ENCODE peak calls at places on chromosome 19, in five cellular contexts. C is suprapubic skin, Y is IMR-90, T is stomach, F is A549. K is an unnamed sample. For H3K4me1, the result is how much of the 10 kb centered on the place peaks cover.

GRCh38 chr19:32666084-32666483 is 8.9 kb downstream of the ANKRD27 start:
- DNase-seq in T (no peak), F (no peak), C (no peak), Y (no peak), K (no peak)

GRCh38 chr19:41879080-41879479 is 2.0 kb downstream of the CD79A start:
- DNase-seq in F (no peak), Y (no peak), C (no peak), T (no peak), K (no peak)

GRCh38 chr19:54211214-54211613 is 10.6 kb downstream of the RPS9 start:
- DNase-seq in Y (no peak), T (no peak), C (peak), F (no peak), K (no peak)

GRCh38 chr19:33295621-33296472 is 6.5 kb downstream of the CEBPA start:
- DNase-seq in T (no peak), C (peak), Y (no peak), F (no peak), K (no peak)

GRCh38 chr19:53868091-53868891 is 608 bp downstream of the MYADM start:
- DNase-seq in C (peak), F (peak), Y (peak), T (peak), K (peak)

GRCh38 chr19:49421039-49421877 is 2.0 kb downstream of the PTH2 start:
- DNase-seq in Y (peak), C (no peak), F (no peak), T (peak), K (peak)

GRCh38 chr19:34687348-34687747 is 9.9 kb downstream of the ZNF302 start:
- DNase-seq in C (no peak), T (no peak), F (no peak), Y (no peak), K (peak)

GRCh38 chr19:56838930-56839664 is 1.4 kb downstream of the PEG3 start:
- DNase-seq in F (peak), Y (no peak), C (peak), T (peak), K (peak)

GRCh38 chr19:3670258-3670795 is 29.9 kb downstream of the PIP5K1C start:
- DNase-seq in T (peak), C (peak), Y (peak), F (peak), K (peak)

GRCh38 chr19:3471954-3472655 is 8.2 kb downstream of the SMIM24 start:
- DNase-seq in T (peak), F (no peak), Y (no peak), C (no peak), K (no peak)

DNA sequence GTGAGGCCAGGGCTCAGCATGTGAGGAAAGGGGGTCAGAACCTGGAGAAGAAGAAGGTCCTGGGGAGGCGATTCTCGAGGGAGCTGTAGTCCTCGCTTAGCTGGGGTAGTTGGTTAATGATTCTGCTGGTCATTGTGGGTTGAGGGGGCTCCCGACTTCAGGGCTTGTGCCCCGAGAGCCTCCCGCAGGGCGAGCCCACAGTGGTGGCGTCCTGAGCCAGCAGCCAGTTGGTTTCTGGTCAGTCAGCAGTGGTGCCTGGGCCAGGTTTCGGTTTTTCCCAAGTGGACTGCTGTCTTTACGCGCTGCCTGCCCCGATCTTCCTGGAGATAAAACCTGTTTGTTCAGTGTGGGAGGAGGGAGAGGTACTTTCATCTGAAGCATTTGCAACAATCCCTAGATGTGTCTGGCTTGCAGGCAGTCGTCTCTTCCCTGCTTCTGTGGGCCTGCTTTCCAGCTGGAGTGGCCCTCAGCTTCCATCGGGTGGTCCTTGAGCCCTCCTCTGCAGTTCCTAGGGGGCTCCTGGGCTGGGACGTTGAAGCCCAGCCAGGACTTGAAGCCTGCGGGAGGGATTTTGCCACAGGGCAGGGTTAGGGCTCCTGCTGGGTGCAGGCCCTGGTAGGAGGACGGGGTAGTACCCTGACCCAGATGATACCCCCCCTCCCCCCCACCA is 3.2 kb downstream of the PTBP1 start:
- DNase-seq in C (no peak), F (no peak), T (peak), Y (no peak), K (peak)
- H3K4me1 ChIP-seq in C (half or more), F (under half), T (half or more), Y (under half), K (half or more)

DNA sequence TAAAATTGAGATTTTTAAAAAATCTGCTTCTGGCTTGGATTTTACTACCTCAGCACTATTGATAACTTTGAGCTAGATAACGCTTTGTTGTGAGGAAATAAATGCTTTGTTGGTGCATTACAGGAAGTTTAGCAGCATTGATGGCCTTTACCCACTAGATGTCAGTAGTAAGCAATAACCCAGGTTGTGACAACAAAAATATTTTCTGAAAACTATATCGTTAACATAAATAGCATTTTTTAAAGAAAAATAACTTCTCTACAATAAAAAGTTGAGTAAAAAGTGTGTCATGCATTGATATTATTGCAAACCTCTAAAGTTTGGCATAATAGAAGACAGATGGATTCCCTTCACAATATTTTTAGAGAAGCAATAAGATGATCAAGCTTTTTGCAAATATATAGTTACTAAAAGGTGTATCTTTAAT is 1246.5 kb downstream of the UQCRFS1 start:
- DNase-seq in T (no peak), C (no peak), F (peak), Y (no peak), K (no peak)
- TF ChIP-seq POLR2A in T (no peak), C (no peak), F (no peak), Y (no peak), K (no peak)

GRCh38 chr19:10736189-10736588 is 18.3 kb downstream of the DNM2 start:
- DNase-seq in F (no peak), T (no peak), C (no peak), Y (no peak), K (no peak)

GRCh38 chr19:10735741-10736140 is 17.9 kb downstream of the DNM2 start:
- DNase-seq in C (no peak), F (no peak), T (no peak), Y (no peak), K (no peak)

GRCh38 chr19:10737680-10738079 is 19.8 kb downstream of the DNM2 start:
- DNase-seq in Y (no peak), C (no peak), F (no peak), T (no peak), K (no peak)

GRCh38 chr19:10740798-10741197 is 22.9 kb downstream of the DNM2 start:
- DNase-seq in F (no peak), Y (no peak), C (no peak), T (no peak), K (no peak)

DNA sequence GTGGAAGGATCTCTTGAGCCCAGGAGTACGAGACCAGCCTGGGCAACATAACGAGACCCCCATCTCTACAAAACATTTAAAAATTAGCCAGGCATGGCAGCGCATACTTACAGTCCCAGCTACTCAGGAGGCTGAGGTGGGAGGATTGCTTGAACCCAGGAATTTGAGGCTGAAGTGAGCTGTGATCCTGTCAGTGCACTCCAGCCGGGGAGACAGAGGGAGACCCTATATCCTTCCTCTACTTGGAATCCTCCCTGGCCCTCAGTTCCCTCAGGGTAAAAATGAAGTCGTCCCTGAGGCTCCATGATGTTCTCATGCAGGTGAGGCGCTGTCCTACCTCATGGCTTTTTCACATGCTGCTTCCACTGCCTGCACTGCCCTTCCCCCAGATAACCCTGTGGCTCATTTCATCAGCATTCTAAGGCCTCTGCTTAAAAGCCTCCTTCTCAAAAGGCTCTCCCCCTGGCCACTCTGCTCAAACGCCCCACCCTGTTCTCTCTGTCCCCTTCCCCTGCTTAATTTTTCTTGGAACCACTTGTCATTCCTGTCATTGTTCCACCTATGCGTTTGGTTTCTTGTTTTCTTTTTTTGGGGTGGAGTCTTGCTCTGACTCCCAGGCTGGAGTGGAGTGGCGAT is 19.2 kb downstream of the DNM2 start:
- DNase-seq in F (no peak), T (no peak), C (no peak), Y (no peak), K (no peak)
- H3K27ac ChIP-seq in F (no peak), T (peak), C (no peak), Y (no peak), K (peak)

GRCh38 chr19:1269478-1270167 is 491 bp downstream of the CIRBP start:
- DNase-seq in F (peak), T (peak), Y (peak), C (peak), K (peak)
- H3K4me1 ChIP-seq in F (half or more), T (half or more), Y (under half), C (half or more), K (half or more)

GRCh38 chr19:35775046-35775297 is 392 bp upstream of the ARHGAP33 start:
- DNase-seq in T (no peak), C (no peak), F (no peak), Y (no peak), K (no peak)

GRCh38 chr19:35774274-35775045 is 904 bp upstream of the ARHGAP33 start:
- DNase-seq in C (no peak), Y (no peak), T (no peak), F (peak), K (no peak)

GRCh38 chr19:35777411-35777841 is 2.1 kb downstream of the ARHGAP33 start:
- DNase-seq in C (no peak), F (no peak), T (no peak), Y (no peak), K (no peak)

GRCh38 chr19:35776102-35776788 is 881 bp downstream of the ARHGAP33 start:
- DNase-seq in T (no peak), F (no peak), C (no peak), Y (no peak), K (no peak)

DNA sequence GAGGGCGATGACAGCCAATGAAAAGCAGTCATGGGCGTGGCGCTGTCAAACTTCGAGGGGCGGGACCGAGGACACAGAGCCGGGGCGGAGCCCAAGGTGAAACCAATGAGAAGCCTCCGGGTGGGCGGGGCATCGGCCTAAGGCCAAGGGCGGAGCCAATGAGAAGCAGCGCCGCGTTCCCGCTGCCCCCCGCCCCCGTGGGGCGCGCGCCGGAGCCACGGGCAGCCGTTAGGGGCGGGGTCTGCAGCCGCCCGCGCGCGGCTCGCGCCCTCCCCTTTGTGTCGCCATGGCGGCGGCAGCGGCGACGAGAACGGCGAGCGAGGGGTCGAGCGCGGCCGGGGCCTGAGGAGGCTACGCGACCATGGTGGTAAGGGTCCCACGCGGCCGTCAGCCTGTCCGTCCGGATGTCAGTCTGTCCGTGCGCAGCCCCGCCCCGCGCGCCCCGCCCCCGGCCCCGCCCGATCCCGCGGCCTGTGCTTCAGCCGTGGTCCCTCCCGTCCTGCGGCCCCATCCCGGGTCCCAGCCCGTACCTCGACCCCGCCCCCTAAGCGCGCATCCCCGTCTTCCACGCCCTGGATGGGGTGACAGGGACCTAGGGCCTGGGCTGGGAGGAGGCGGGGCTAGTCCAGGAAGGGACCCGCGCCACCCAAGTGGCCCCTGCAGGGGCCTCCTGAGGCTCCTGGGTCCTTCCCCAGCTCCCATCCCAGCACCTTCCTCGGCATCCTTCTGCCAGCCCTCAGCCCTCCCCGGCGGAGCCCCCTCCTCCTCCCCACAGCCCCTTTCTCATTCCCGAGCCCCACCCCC is at the start of gene ARHGAP33:
- DNase-seq in T (peak), Y (peak), C (peak), F (peak), K (peak)
- TF ChIP-seq POLR2A in T (no peak), Y (peak), C (no peak), F (no peak), K (no peak)

K was measured in body of pancreas.